ENCODE peak calls at places on chromosome 22, in six cellular contexts. S is ovary, W is tibial nerve, V is stomach, F is sigmoid colon, U is suprapubic skin. G is an unnamed sample.

GRCh38 chr22:47175761-47176359 is 413.4 kb downstream of the TBC1D22A start:
- DNase-seq in S (peak; percentile 31), W (no peak), V (no peak), F (peak; percentile 64), U (peak; percentile 44), G (no peak)

GRCh38 chr22:35605787-35606492 is 11.2 kb downstream of the MB start:
- DNase-seq in S (no peak), W (no peak), V (no peak), F (no peak), U (no peak), G (no peak)

GRCh38 chr22:22395230-22395629 is 113.3 kb downstream of the ZNF280B start:
- DNase-seq in S (no peak), W (no peak), V (no peak), F (no peak), U (no peak), G (peak; percentile 90)

GRCh38 chr22:17785185-17786184 is 11.2 kb upstream of the BID start:
- DNase-seq in S (no peak), W (no peak), V (peak; percentile 79), F (peak; percentile 81), U (no peak), G (no peak)

GRCh38 chr22:36365020-36365411 is 22.8 kb downstream of the MYH9 start:
- DNase-seq in S (no peak), W (no peak), V (peak; percentile 65), F (peak; percentile 90), U (no peak), G (no peak)

GRCh38 chr22:21632237-21632895 is at the start of gene CCDC116:
- DNase-seq in S (no peak), W (no peak), V (peak; percentile 33), F (no peak), U (no peak), G (no peak)

GRCh38 chr22:21761086-21761485 is 25.5 kb upstream of the YPEL1 start:
- DNase-seq in S (no peak), W (no peak), V (no peak), F (no peak), U (no peak), G (no peak)

GRCh38 chr22:20027966-20028854 is 7.3 kb downstream of the TANGO2 start:
- DNase-seq in S (no peak), W (no peak), V (no peak), F (no peak), U (peak; percentile 17), G (no peak)

GRCh38 chr22:22730655-22731373 is 86.4 kb downstream of the GGTLC2 start:
- DNase-seq in S (peak; percentile 71), W (no peak), V (no peak), F (peak; percentile 39), U (no peak), G (peak; percentile 55)

GRCh38 chr22:40189979-40190378 is 12.3 kb downstream of the TNRC6B start:
- DNase-seq in S (no peak), W (no peak), V (no peak), F (no peak), U (no peak), G (no peak)

GRCh38 chr22:29994027-29994715 is 86.1 kb upstream of the HORMAD2 start:
- DNase-seq in S (no peak), W (no peak), V (no peak), F (no peak), U (no peak), G (no peak)

GRCh38 chr22:46800102-46800857 is 37.8 kb downstream of the TBC1D22A start:
- DNase-seq in S (no peak), W (no peak), V (no peak), F (peak; percentile 41), U (peak; percentile 50), G (no peak)

DNA sequence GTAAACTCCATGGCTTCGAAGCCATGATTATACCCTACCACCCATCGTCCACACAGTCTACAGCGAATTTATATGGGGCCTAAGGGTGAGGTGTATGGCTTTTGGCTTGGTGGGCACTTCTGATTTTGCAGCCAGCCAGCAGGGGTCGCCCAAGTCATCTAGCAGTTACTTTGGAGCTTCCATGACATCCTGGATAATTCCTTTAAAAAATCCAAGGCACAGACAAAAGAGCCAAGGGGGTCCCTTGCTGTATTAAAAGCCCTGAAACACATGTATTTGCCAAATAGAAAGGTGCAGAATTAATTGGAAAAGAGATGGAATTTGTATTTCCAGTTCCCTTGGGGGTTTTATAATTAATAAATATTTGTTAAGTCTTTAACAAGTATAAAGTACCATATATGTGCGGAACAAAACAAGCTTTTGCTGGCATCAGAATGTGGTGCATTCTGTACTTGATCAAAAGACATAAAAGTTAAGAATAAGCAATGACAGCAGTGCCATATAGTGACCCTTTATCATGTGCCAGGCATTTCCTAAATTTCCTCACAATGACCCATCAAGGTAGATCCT is 132.8 kb upstream of the PITPNB start:
- DNase-seq in S (peak; percentile 79), W (peak; percentile 78), V (peak; percentile 74), F (peak; percentile 84), U (no peak), G (no peak)
- TF ChIP-seq CTCF in S (peak; percentile 73), W (peak; percentile 83), V (no peak), F (peak; percentile 74), U (peak; percentile 72), G (peak; percentile 84)

DNA sequence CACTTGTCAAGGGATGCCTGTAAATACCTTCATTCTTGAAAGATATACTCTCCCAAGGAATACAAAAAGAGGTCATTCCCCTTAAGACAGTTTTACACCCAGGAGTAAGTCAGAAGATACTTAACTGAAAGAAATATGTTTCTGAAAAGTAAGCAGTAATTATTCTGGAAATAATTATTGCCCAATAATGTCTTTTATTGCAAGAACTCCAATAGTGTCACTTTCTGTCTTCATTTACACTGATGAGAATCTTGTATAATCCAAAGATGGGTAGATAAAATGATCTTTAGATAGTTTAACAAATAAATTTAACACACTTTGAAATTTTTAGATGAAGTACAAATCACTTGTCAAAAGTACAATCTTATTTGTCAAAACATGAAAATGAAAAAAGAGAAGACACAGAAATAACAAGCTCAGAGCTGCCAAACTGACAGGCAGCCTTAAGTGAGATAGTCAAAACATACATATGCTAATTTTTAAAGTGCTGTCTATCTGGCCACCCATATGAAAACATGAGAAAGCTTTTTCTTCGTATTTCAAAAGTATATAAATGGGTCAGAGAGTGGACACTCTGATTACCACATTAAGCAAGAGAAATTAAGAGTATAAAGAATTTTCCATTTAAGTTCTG is 225.1 kb downstream of the TTC28 start:
- DNase-seq in S (no peak), W (no peak), V (no peak), F (no peak), U (no peak), G (no peak)
- TF ChIP-seq EP300 in S (no peak), W (no peak), V (no peak), F (no peak), U (no peak), G (no peak)

DNA sequence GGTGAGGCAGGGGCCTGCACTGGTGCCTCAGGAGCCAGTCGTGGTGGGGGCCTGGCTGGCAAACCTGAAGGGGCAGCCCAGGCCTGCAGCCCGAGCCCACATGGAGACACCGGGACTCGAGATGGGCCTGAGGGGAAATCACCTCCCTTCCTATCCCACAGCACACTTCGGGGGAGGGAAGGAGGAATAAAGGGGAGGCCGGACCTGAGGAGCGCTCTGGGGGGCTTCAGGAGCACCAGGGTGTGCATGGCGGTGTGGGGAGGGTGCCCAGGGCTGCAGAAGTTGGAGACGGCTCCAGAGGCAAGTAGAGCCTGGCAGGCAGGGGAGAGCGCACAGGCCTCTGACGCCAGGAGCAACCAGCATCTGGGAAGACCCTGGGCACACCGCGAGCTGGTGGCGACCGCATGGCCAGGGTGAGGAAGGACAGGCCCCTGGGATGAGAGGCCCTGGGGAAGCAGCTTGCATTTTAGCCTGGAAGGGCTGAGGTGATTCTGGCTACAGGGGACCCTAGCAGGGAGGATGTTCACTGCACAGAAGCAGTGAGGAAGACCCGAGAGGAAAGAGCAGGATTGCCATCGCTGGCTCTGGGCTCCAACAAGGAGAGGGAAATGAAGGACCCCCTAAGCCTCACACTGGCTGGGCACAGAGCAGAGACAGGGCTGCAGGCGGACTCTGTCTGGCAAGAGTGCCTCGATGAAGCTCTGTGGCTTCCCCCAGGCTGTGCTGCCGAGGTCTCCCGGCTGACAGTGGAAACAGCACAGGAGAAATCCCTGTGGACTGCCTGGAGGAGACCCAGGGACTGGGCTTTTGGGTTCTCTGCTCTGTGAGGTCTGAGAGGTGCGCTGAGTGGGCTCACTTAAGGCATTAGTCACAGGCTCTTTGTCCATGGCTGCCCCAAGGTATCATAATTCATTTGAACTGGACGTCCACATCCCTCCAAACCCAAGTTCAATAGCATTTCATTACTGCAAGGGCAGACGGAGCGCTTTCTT is 457.7 kb downstream of the BRD1 start:
- DNase-seq in S (no peak), W (no peak), V (peak; percentile 15), F (no peak), U (peak; percentile 22), G (no peak)
- H3K27me3 ChIP-seq in S (no peaks in the 10 kb centered on the region), W (no peaks in the 10 kb centered on the region), V (peaks cover 65% of the 10 kb centered on the region), F (peaks cover 46% of the 10 kb centered on the region), U (peaks cover 68% of the 10 kb centered on the region), G (no peaks in the 10 kb centered on the region)

GRCh38 chr22:41833369-41834004 is 582 bp downstream of the SREBF2 start:
- DNase-seq in S (peak; percentile 66), W (peak; percentile 44), V (peak; percentile 48), F (peak; percentile 78), U (peak; percentile 80), G (no peak)

GRCh38 chr22:41834005-41834975 is 1.4 kb downstream of the SREBF2 start:
- DNase-seq in S (no peak), W (no peak), V (no peak), F (no peak), U (no peak), G (no peak)

GRCh38 chr22:41831828-41832552 is 915 bp upstream of the SREBF2 start:
- DNase-seq in S (no peak), W (no peak), V (no peak), F (no peak), U (no peak), G (no peak)

GRCh38 chr22:41831383-41831782 is 1.5 kb upstream of the SREBF2 start:
- DNase-seq in S (no peak), W (no peak), V (no peak), F (no peak), U (no peak), G (no peak)

DNA sequence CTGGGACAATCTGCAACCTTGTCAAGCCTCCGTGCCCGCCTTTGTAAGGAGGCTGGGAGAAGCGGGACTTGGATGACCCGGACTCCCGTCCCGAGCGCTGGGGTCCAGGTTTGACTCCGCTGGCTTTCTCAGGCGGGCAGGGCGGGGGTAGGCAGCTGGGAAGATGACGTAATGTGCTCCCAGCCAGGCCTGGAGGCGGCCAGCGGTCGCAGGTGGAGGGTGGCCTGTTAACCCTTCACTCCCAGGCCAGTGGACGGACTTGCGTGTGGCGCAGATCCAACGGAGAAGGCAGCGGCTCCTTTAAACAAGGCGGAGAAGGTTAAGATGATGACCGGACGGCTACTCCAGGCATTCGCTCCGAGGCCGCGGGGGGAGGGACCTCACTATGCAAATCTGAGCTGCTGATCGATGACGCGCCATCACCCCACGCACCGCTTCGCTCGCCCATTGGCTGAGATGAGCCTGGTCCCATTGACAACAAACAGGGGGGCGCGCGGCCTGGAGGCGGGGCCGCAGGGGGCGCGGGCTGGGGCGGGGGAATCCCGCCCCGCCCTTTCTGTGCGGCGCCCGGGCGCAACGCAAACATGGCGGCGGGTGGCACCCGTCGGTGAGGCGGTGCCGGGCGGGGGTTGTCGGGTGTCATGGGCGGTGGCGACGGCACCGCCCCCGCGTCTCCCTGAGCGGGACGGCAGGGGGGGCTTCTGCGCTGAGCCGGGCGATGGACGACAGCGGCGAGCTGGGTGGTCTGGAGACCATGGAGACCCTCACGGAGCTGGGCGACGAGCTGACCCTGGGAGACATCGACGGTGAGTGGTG is at the start of gene SREBF2:
- DNase-seq in S (peak; percentile 99), W (peak; percentile 99), V (peak; percentile 100), F (peak; percentile 100), U (peak; percentile 99), G (peak; percentile 100)
- TF ChIP-seq CTCF in S (no peak), W (no peak), V (no peak), F (no peak), U (no peak), G (no peak)

DNA sequence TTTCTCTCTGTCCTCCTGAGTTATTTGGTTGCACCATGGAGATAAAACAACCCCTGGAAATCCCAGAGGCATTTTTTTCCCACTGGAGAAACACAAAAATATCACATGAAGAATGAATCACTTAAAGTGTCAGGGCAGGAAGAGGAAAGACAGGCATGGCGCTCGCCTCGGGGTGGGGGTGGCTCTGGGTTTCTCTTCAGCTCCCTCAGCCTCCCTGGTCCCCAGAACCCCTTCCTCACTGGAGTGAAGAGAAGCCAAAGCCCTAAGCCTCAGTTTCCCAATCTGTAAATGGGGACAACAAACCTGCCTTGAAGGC is 938 bp downstream of the SHISAL1 start:
- DNase-seq in S (no peak), W (no peak), V (no peak), F (no peak), U (no peak), G (no peak)
- TF ChIP-seq EP300 in S (no peak), W (no peak), V (no peak), F (peak; percentile 34), U (no peak), G (no peak)